ENCODE peak calls at places on chromosomes 2 and 18, in four cellular contexts. R, F, V and J are unnamed samples.

GRCh38 chr18:70442933-70443332 is 154.1 kb downstream of the SOCS6 start:
- DNase-seq in F (no peak), R (no peak), V (no peak), J (no peak)

GRCh38 chr2:129443235-129443884 is 536.1 kb upstream of the RAB6C start:
- DNase-seq in F (no peak), V (no peak), R (no peak), J (no peak)

GRCh38 chr2:111119004-111119846 is 1.5 kb upstream of the BCL2L11 start:
- DNase-seq in F (no peak), R (no peak), V (no peak), J (no peak)

GRCh38 chr2:229921101-229921891 is 513 bp downstream of the TRIP12 start:
- DNase-seq in V (peak), R (no peak), F (peak), J (no peak)

GRCh38 chr2:223856584-223856983 is 19.2 kb upstream of the AP1S3 start:
- DNase-seq in V (no peak), F (no peak), R (no peak), J (peak)

GRCh38 chr2:46306320-46306719 is 9.1 kb downstream of the EPAS1 start:
- DNase-seq in F (no peak), R (no peak), V (no peak), J (no peak)

GRCh38 chr2:240672701-240673190 is 9.9 kb downstream of the AQP12B start:
- DNase-seq in F (no peak), V (no peak), R (no peak), J (no peak)

GRCh38 chr2:188776634-188777033 is 197.5 kb upstream of the COL3A1 start:
- DNase-seq in F (no peak), R (no peak), V (no peak), J (no peak)

GRCh38 chr18:63683152-63683551 is 19.6 kb upstream of the SERPINB11 start:
- DNase-seq in V (no peak), F (no peak), R (no peak), J (no peak)

GRCh38 chr2:19255481-19255880 is 102.9 kb downstream of the OSR1 start:
- DNase-seq in V (no peak), R (no peak), F (no peak), J (no peak)

GRCh38 chr2:212845941-212846340 is 305.5 kb downstream of the IKZF2 start:
- DNase-seq in F (no peak), V (no peak), R (no peak), J (no peak)

GRCh38 chr2:201482543-201482942 is 31.0 kb downstream of the STRADB start:
- DNase-seq in F (no peak), R (no peak), V (no peak), J (no peak)

GRCh38 chr2:80153768-80154167 is 150.8 kb downstream of the LRRTM1 start:
- DNase-seq in R (no peak), F (no peak), V (no peak), J (no peak)

GRCh38 chr2:190653231-190653630 is 4.3 kb downstream of the NAB1 start:
- DNase-seq in R (no peak), V (no peak), F (no peak), J (no peak)

GRCh38 chr2:25066455-25066854 is 24.6 kb downstream of the EFR3B start:
- DNase-seq in F (no peak), R (no peak), V (no peak), J (no peak)

GRCh38 chr2:177806025-177806424 is 266.6 kb downstream of the PDE11A start:
- DNase-seq in V (no peak), F (no peak), R (no peak), J (no peak)

GRCh38 chr2:42493885-42494433 is at the start of gene KCNG3:
- DNase-seq in F (peak), R (no peak), V (peak), J (peak)

GRCh38 chr2:20516646-20517341 is 69.9 kb downstream of the RHOB start:
- DNase-seq in F (no peak), V (peak), R (peak), J (no peak)

GRCh38 chr2:164840458-164840929 is 1.1 kb downstream of the COBLL1 start:
- DNase-seq in R (no peak), V (no peak), F (no peak), J (no peak)

GRCh38 chr2:68203587-68203986 is 45.9 kb downstream of the PNO1 start:
- DNase-seq in V (peak), F (no peak), R (peak), J (no peak)

GRCh38 chr18:75546964-75547363 is 119.5 kb upstream of the SMIM21 start:
- DNase-seq in V (no peak), R (no peak), F (peak), J (no peak)

GRCh38 chr2:212242739-212243138 is 295.9 kb downstream of the ERBB4 start:
- DNase-seq in V (no peak), R (no peak), F (no peak), J (no peak)

GRCh38 chr2:185074156-185074555 is 475.8 kb downstream of the ZNF804A start:
- DNase-seq in V (no peak), F (no peak), R (no peak), J (no peak)

GRCh38 chr2:54666131-54666637 is 57.3 kb upstream of the EML6 start:
- DNase-seq in R (no peak), F (no peak), V (no peak), J (no peak)

GRCh38 chr2:79713131-79713785 is 200.4 kb downstream of the CTNNA2 start:
- DNase-seq in V (no peak), F (no peak), R (no peak), J (no peak)

GRCh38 chr2:65227035-65227470 is 578 bp upstream of the ACTR2 start:
- DNase-seq in F (peak), V (no peak), R (no peak), J (peak)

GRCh38 chr2:235779444-235779896 is 285.6 kb downstream of the AGAP1 start:
- DNase-seq in R (no peak), V (peak), F (peak), J (peak)

GRCh38 chr18:3528251-3528650 is 78.3 kb downstream of the TGIF1 start:
- DNase-seq in V (no peak), F (no peak), R (no peak), J (no peak)

GRCh38 chr18:3526421-3527354 is 76.7 kb downstream of the TGIF1 start:
- DNase-seq in V (no peak), F (peak), R (peak), J (no peak)

GRCh38 chr18:3530807-3531206 is 80.8 kb downstream of the TGIF1 start:
- DNase-seq in V (no peak), F (no peak), R (no peak), J (no peak)

GRCh38 chr18:3529077-3529476 is 79.1 kb downstream of the TGIF1 start:
- DNase-seq in F (peak), V (no peak), R (no peak), J (no peak)

GRCh38 chr18:3529597-3529996 is 79.6 kb downstream of the TGIF1 start:
- DNase-seq in F (no peak), V (no peak), R (no peak), J (no peak)
- TF ChIP-seq SPI1 in F (no peak), V (no peak), R (no peak), J (no peak)

DNA sequence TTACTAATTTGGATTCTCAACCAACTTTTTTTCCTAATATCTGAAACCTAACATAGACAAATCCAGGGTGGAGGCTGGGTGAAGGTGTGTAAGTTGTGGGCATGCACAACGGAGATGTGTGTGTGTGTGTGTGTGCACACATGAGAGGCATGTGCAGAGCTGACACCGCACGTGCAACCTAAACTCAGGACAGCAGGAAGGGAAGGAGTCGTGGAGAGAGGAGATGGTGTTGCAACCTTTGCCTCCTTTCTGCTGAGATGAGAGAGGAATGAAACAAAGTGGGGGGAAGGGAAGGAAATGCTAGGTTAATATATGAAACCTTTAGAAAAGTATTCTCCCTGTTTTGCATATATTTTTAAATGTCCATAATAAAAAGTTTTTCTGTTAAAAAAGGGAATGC is 64.7 kb downstream of the KCTD1 start:
- DNase-seq in R (no peak), V (no peak), F (no peak), J (peak)
- TF ChIP-seq SPI1 in R (no peak), V (no peak), F (no peak), J (no peak)

DNA sequence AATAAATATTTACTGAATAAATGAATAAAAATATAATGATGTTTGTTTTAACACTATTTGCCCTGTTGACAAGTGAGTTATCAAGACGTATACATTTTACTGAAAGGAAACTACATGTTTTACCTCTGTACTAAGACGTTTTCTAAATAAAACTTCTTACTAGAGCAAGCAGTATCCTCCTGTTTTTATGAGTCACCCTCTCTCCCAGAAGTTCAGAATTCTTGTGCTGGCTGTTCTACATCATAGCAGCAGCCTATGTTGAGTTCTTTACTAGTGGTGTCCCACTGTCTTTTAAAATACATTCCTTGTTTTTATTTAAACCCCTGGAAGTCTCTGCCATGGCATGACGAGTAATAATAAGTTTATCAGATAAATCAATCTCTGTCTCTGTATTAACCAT is 297.4 kb downstream of the CALCRL start:
- DNase-seq in F (no peak), R (no peak), V (no peak), J (no peak)
- TF ChIP-seq SPI1 in F (no peak), R (no peak), V (no peak), J (no peak)

GRCh38 chr2:158782616-158783015 is 12.5 kb upstream of the DAPL1 start:
- DNase-seq in R (no peak), F (no peak), V (no peak), J (no peak)

GRCh38 chr2:158779621-158780020 is 15.5 kb upstream of the DAPL1 start:
- DNase-seq in R (no peak), F (no peak), V (no peak), J (no peak)

GRCh38 chr2:158781562-158781961 is 13.6 kb upstream of the DAPL1 start:
- DNase-seq in R (no peak), F (no peak), V (no peak), J (no peak)

GRCh38 chr2:158783923-158784322 is 11.2 kb upstream of the DAPL1 start:
- DNase-seq in R (no peak), F (no peak), V (no peak), J (no peak)

GRCh38 chr2:158782126-158782525 is 13.0 kb upstream of the DAPL1 start:
- DNase-seq in V (no peak), F (no peak), R (no peak), J (no peak)
- TF ChIP-seq SPI1 in V (no peak), F (no peak), R (no peak), J (no peak)

GRCh38 chr2:134320930-134321329 is 67.1 kb downstream of the MGAT5 start:
- DNase-seq in R (no peak), F (no peak), V (no peak), J (peak)

GRCh38 chr2:134327367-134327766 is 73.5 kb downstream of the MGAT5 start:
- DNase-seq in R (no peak), F (no peak), V (no peak), J (no peak)

GRCh38 chr2:134323777-134324176 is 69.9 kb downstream of the MGAT5 start:
- DNase-seq in F (no peak), R (no peak), V (no peak), J (no peak)

GRCh38 chr2:134325696-134326095 is 71.8 kb downstream of the MGAT5 start:
- DNase-seq in F (no peak), V (no peak), R (no peak), J (no peak)

DNA sequence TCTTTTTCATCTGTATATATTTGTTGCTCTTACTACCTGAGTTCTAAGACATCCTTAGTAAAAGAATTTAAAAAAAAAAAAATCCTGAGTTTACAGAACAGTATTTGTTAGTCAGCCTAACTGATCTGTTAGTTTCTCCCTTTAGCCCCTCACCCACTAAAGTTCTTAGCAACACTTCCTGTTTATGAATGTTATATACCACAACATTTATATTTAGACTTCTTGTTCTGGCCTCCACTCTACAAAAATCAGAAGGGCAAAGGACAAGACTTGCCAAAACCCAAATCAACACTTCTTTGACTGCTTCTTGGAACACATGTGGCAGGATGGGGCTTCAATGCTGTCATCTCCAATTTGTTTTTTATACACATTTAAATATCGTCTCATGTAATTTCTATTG is 71.1 kb downstream of the MGAT5 start:
- DNase-seq in R (peak), F (no peak), V (no peak), J (no peak)
- TF ChIP-seq SPI1 in R (no peak), F (no peak), V (peak), J (no peak)

DNA sequence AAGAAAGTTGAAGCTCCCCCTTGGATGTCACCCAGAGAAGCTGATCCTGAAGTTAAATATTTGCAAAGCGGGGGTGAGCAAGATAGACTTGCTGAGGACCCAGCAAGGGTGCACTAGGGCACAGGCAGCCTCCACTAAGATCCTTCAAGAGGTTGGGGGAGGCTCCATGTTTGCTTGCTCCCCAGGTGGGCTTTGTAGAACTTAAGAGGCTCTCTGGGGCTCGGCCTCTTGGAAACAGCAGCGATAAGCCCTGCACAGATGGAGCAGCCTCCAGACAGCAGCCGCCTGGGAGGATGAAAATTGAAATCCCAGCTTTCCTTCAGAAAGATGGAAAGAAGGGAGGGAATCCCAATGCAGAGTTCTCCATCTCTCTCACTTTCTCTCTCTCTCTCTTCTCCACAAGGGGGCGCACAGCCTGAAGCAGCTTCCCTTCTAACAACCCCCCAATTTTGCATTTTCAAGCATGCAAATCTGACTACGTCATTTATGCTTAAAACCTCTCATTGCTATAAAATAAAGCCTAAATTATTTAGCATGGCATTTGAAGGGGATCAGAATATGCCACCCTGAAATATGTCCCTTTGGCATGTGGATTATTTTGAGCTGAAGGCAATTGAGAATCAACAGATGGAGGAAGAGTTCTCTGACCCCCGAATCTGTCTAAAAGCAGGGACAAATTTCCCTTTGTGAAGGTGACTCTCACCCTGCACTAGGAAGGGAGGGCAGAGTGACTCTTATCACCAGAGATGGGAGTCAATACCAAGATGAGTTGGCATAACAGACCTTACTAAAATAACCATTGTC is 185.7 kb upstream of the KLHL29 start:
- DNase-seq in V (no peak), R (no peak), F (peak), J (no peak)
- TF ChIP-seq SPI1 in V (no peak), R (no peak), F (no peak), J (no peak)